ENCODE peak calls at places on chromosomes 12 and 14, in four cellular contexts. L, W, U and Y are unnamed samples.

GRCh38 chr14:35028435-35028834 is 17.6 kb upstream of the FAM177A1 start:
- DNase-seq in W (no peak), U (no peak), L (no peak), Y (no peak)

GRCh38 chr14:105700622-105701288 is 174.4 kb downstream of the TMEM121 start:
- DNase-seq in U (no peak), W (no peak), L (no peak), Y (no peak)

GRCh38 chr14:30559638-30560071 is 697 bp downstream of the G2E3 start:
- DNase-seq in L (peak; percentile 46), U (no peak), W (no peak), Y (peak; percentile 42)

GRCh38 chr14:21263284-21264024 is 5.8 kb downstream of the HNRNPC start:
- DNase-seq in W (no peak), L (peak; percentile 57), U (no peak), Y (peak; percentile 49)

GRCh38 chr12:6199531-6200265 is 502 bp upstream of the CD9 start:
- DNase-seq in U (no peak), L (peak; percentile 23), W (peak; percentile 73), Y (no peak)

GRCh38 chr12:107320031-107320928 is 226.9 kb upstream of the CRY1 start:
- DNase-seq in W (peak; percentile 44), U (no peak), L (no peak), Y (peak; percentile 61)

GRCh38 chr12:49331360-49332222 is 5.4 kb downstream of the C1QL4 start:
- DNase-seq in U (no peak), W (peak; percentile 70), L (peak; percentile 83), Y (peak; percentile 76)

GRCh38 chr14:90574640-90575131 is 177.9 kb downstream of the CALM1 start:
- DNase-seq in U (no peak), L (no peak), W (no peak), Y (no peak)

GRCh38 chr14:88995437-88996198 is 171.2 kb downstream of the TTC8 start:
- DNase-seq in L (peak; percentile 92), W (no peak), U (no peak), Y (peak; percentile 94)

GRCh38 chr12:49784756-49785409 is 43.3 kb downstream of the NCKAP5L start:
- DNase-seq in L (peak; percentile 52), W (no peak), U (no peak), Y (peak; percentile 67)

GRCh38 chr14:57403521-57403864 is 13.1 kb downstream of the NAA30 start:
- DNase-seq in W (no peak), U (no peak), L (peak; percentile 41), Y (no peak)

GRCh38 chr12:130555628-130556485 is 160.2 kb downstream of the RIMBP2 start:
- DNase-seq in L (no peak), U (no peak), W (peak; percentile 28), Y (no peak)

GRCh38 chr12:46556105-46556559 is 183.6 kb upstream of the SLC38A2 start:
- DNase-seq in L (peak; percentile 99), U (no peak), W (no peak), Y (peak; percentile 99)

GRCh38 chr14:99990268-99991170 is 74.7 kb upstream of the EVL start:
- DNase-seq in W (no peak), U (no peak), L (no peak), Y (peak; percentile 24)

GRCh38 chr14:36212987-36213386 is 36.5 kb upstream of the PTCSC3 start:
- DNase-seq in U (no peak), W (no peak), L (no peak), Y (no peak)

GRCh38 chr14:30330452-30330851 is 228.5 kb upstream of the G2E3 start:
- DNase-seq in L (peak; percentile 11), U (no peak), W (no peak), Y (no peak)

GRCh38 chr14:54621686-54622085 is 54.8 kb downstream of the SAMD4A start:
- DNase-seq in W (no peak), U (no peak), L (peak; percentile 63), Y (peak; percentile 81)

GRCh38 chr14:48331421-48331820 is 656.0 kb upstream of the MDGA2 start:
- DNase-seq in L (no peak), W (no peak), U (no peak), Y (peak; percentile 16)

GRCh38 chr14:24274101-24274543 is 2.7 kb upstream of the RABGGTA start:
- DNase-seq in W (no peak), U (no peak), L (peak; percentile 6), Y (peak; percentile 31)

GRCh38 chr14:102568115-102568614 is 24.3 kb upstream of the RCOR1 start:
- DNase-seq in L (no peak), W (peak; percentile 63), U (no peak), Y (no peak)

GRCh38 chr14:100557658-100558057 is 29.6 kb downstream of the BEGAIN start:
- DNase-seq in L (peak; percentile 18), U (no peak), W (no peak), Y (peak; percentile 18)

GRCh38 chr14:97213720-97214119 is 416.5 kb downstream of the VRK1 start:
- DNase-seq in U (no peak), L (no peak), W (no peak), Y (no peak)

GRCh38 chr12:4325984-4326383 is 5.0 kb downstream of the TIGAR start:
- DNase-seq in L (no peak), U (no peak), W (no peak), Y (no peak)

GRCh38 chr14:61527325-61528100 is 167.8 kb upstream of the HIF1A start:
- DNase-seq in L (peak; percentile 86), W (no peak), U (no peak), Y (peak; percentile 91)

GRCh38 chr12:6730169-6730568 is 6.3 kb downstream of the COPS7A start:
- DNase-seq in U (no peak), L (no peak), W (no peak), Y (no peak)

GRCh38 chr14:90383731-90384542 is 12.9 kb upstream of the CALM1 start:
- DNase-seq in L (peak; percentile 45), W (peak; percentile 61), U (no peak), Y (peak; percentile 46)

GRCh38 chr14:104163541-104163940 is 25.2 kb downstream of the KIF26A start:
- DNase-seq in L (no peak), U (no peak), W (no peak), Y (no peak)

GRCh38 chr12:114858388-114859146 is 174.6 kb upstream of the TBX3 start:
- DNase-seq in U (no peak), W (no peak), L (no peak), Y (no peak)

GRCh38 chr12:56834886-56835285 is 71.8 kb downstream of the HSD17B6 start:
- DNase-seq in W (no peak), L (no peak), U (no peak), Y (no peak)

GRCh38 chr12:52197371-52198231 is 5.8 kb upstream of the KRT80 start:
- DNase-seq in W (no peak), U (no peak), L (no peak), Y (no peak)

GRCh38 chr12:111785651-111786050 is 18.9 kb downstream of the ALDH2 start:
- DNase-seq in W (no peak), L (peak; percentile 73), U (no peak), Y (peak; percentile 50)

GRCh38 chr12:54475542-54475941 is 2.1 kb upstream of the GTSF1 start:
- DNase-seq in L (peak; percentile 71), W (no peak), U (no peak), Y (no peak)

GRCh38 chr12:69822205-69822860 is 2.7 kb upstream of the MYRFL start:
- DNase-seq in W (no peak), U (no peak), L (no peak), Y (no peak)

GRCh38 chr12:6370994-6371754 is 4.2 kb downstream of the SCNN1A start:
- DNase-seq in W (peak; percentile 88), L (peak; percentile 77), U (no peak), Y (peak; percentile 72)

GRCh38 chr14:92704821-92705220 is 43.6 kb downstream of the LGMN start:
- DNase-seq in U (no peak), L (no peak), W (no peak), Y (no peak)

GRCh38 chr12:107760207-107760816 is 625 bp downstream of the PRDM4 start:
- DNase-seq in U (no peak), W (peak; percentile 56), L (no peak), Y (peak; percentile 12)

GRCh38 chr14:50523271-50524041 is 8.9 kb downstream of the MAP4K5 start:
- DNase-seq in U (no peak), W (no peak), L (no peak), Y (no peak)

GRCh38 chr12:96070670-96071279 is 35.4 kb upstream of the LTA4H start:
- DNase-seq in L (peak; percentile 32), U (no peak), W (no peak), Y (no peak)

GRCh38 chr12:109897029-109897428 is 3.0 kb upstream of the TCHP start:
- DNase-seq in U (no peak), L (no peak), W (no peak), Y (no peak)